ENCODE peak calls at places on chromosomes 1 and 21, in five cellular contexts. Q, T, C, X and L are unnamed samples.

GRCh38 chr1:59751801-59752200 is 62.9 kb upstream of the HOOK1 start:
- DNase-seq in Q (no peak), C (no peak), X (no peak), T (no peak), L (peak; percentile 21)

GRCh38 chr1:25724201-25724600 is 75.8 kb upstream of the SELENON start:
- DNase-seq in T (no peak), Q (no peak), X (no peak), C (no peak), L (no peak)

GRCh38 chr1:51417496-51418383 is 87.4 kb upstream of the TTC39A start:
- DNase-seq in C (peak; percentile 41), Q (no peak), T (no peak), X (no peak), L (no peak)

GRCh38 chr1:118337346-118337745 is 152.3 kb upstream of the SPAG17 start:
- DNase-seq in T (no peak), X (no peak), Q (no peak), C (no peak), L (no peak)

GRCh38 chr21:42627527-42628289 is 25.7 kb upstream of the PDE9A start:
- DNase-seq in C (no peak), X (no peak), T (no peak), Q (peak; percentile 82), L (no peak)

GRCh38 chr1:228349701-228350171 is 56.9 kb downstream of the TRIM11 start:
- DNase-seq in Q (peak; percentile 7), C (no peak), T (no peak), X (no peak), L (no peak)

GRCh38 chr1:10794724-10795304 is 1.6 kb downstream of the CASZ1 start:
- DNase-seq in T (no peak), Q (peak; percentile 59), C (no peak), X (no peak), L (no peak)

GRCh38 chr1:82464362-82464931 is 663.7 kb downstream of the ADGRL2 start:
- DNase-seq in X (no peak), Q (peak; percentile 18), C (peak; percentile 28), T (no peak), L (no peak)

GRCh38 chr1:173275496-173275895 is 68.4 kb upstream of the TNFSF4 start:
- DNase-seq in X (no peak), C (no peak), Q (no peak), T (no peak), L (no peak)

GRCh38 chr1:41255978-41256377 is 13.9 kb upstream of the SCMH1 start:
- DNase-seq in T (no peak), X (no peak), Q (no peak), C (no peak), L (no peak)

GRCh38 chr1:20430355-20431290 is 55.4 kb downstream of the CAMK2N1 start:
- DNase-seq in C (peak; percentile 34), T (peak; percentile 67), X (peak; percentile 14), Q (no peak), L (no peak)

GRCh38 chr1:8736927-8737326 is 80.5 kb downstream of the RERE start:
- DNase-seq in T (no peak), Q (no peak), X (peak; percentile 31), C (peak; percentile 62), L (no peak)

GRCh38 chr1:204503122-204503912 is 8.7 kb upstream of the PIK3C2B start:
- DNase-seq in C (peak; percentile 89), X (peak; percentile 85), Q (no peak), T (peak; percentile 40), L (no peak)

GRCh38 chr1:39317910-39318633 is 113.6 kb downstream of the MACF1 start:
- DNase-seq in Q (no peak), X (peak; percentile 5), T (no peak), C (peak; percentile 91), L (no peak)

GRCh38 chr1:241213147-241213546 is 143.9 kb downstream of the RGS7 start:
- DNase-seq in T (no peak), X (no peak), C (no peak), Q (no peak), L (no peak)

GRCh38 chr1:174166530-174167328 is 7.4 kb downstream of the RABGAP1L start:
- DNase-seq in X (no peak), Q (no peak), T (no peak), C (no peak), L (no peak)

GRCh38 chr1:56550132-56550531 is 29.2 kb downstream of the PLPP3 start:
- DNase-seq in X (no peak), C (peak; percentile 45), Q (no peak), T (no peak), L (no peak)

GRCh38 chr1:10680487-10680886 is 116.0 kb downstream of the CASZ1 start:
- DNase-seq in T (no peak), C (no peak), X (no peak), Q (no peak), L (no peak)

GRCh38 chr1:248841702-248842395 is 3.8 kb downstream of the ZNF672 start:
- DNase-seq in C (peak; percentile 42), X (peak; percentile 82), T (peak; percentile 30), Q (no peak), L (no peak)

GRCh38 chr1:25701030-25701785 is 84.6 kb downstream of the MAN1C1 start:
- DNase-seq in T (no peak), Q (no peak), X (no peak), C (no peak), L (no peak)

GRCh38 chr1:205954819-205955404 is 11.7 kb upstream of the SLC26A9 start:
- DNase-seq in C (no peak), Q (no peak), X (no peak), T (no peak), L (no peak)